ENCODE peak calls at places on chromosome 7, in eight cellular contexts. K is NCI-H1694 treated with DMSO at 0.1 percent for 48 hours; Z is OCI-LY7; E is stimulated activated CD4-positive, alpha-beta T cell treated with anti-CD3 and anti-CD28 coated beads, Interleukin-12 subunit alpha, Interleukin-12 subunit beta, amount 100 ng/mL, for 4 hours; M is H1; X is AG09319; O is thoracic aorta; Y is A549. Q is an unnamed sample.

GRCh38 chr7:46396501-46396900 is 475.4 kb upstream of the IGFBP3 start:
- DNase-seq in K (no peak), Z (no peak), E (no peak), M (no peak), X (no peak), O (no peak), Y (no peak), Q (no peak)

GRCh38 chr7:106448346-106448991 is 163.7 kb upstream of the NAMPT start:
- DNase-seq in K (no peak), Z (no peak), E (no peak), M (no peak), X (no peak), O (no peak), Y (no peak), Q (no peak)

GRCh38 chr7:72016574-72016973 is 395.6 kb downstream of the CALN1 start:
- DNase-seq in K (no peak), Z (no peak), E (no peak), M (no peak), X (no peak), O (no peak), Y (no peak), Q (no peak)

GRCh38 chr7:140230517-140230861 is 53.7 kb upstream of the KDM7A start:
- DNase-seq in K (no peak), Z (no peak), E (peak), M (no peak), X (no peak), O (no peak), Y (no peak), Q (peak)

GRCh38 chr7:31850066-31850465 is 163.1 kb downstream of the PPP1R17 start:
- DNase-seq in K (no peak), Z (no peak), E (no peak), M (no peak), X (no peak), O (no peak), Y (no peak), Q (no peak)

GRCh38 chr7:150663802-150664494 is 21.6 kb upstream of the GIMAP2 start:
- DNase-seq in K (no peak), Z (peak), E (no peak), M (no peak), X (no peak), O (no peak), Y (no peak), Q (no peak)

GRCh38 chr7:80699656-80700318 is 61.3 kb downstream of the CD36 start:
- DNase-seq in K (no peak), Z (no peak), E (no peak), M (no peak), X (no peak), O (no peak), Y (no peak), Q (no peak)

GRCh38 chr7:98771519-98772241 is 98.1 kb downstream of the TMEM130 start:
- DNase-seq in K (peak), Z (peak), E (no peak), M (no peak), X (no peak), O (no peak), Y (no peak), Q (no peak)

GRCh38 chr7:134685250-134685649 is 38.6 kb downstream of the BPGM start:
- DNase-seq in K (no peak), Z (no peak), E (no peak), M (no peak), X (no peak), O (no peak), Y (no peak), Q (no peak)

GRCh38 chr7:94374231-94374630 is 20.5 kb upstream of the COL1A2 start:
- DNase-seq in K (no peak), Z (no peak), E (no peak), M (no peak), X (peak), O (peak), Y (no peak), Q (no peak)

GRCh38 chr7:101123703-101124068 is 3.2 kb upstream of the SERPINE1 start:
- DNase-seq in K (no peak), Z (no peak), E (no peak), M (no peak), X (no peak), O (no peak), Y (no peak), Q (no peak)

GRCh38 chr7:711967-712600 is 14.4 kb upstream of the DNAAF5 start:
- DNase-seq in K (no peak), Z (no peak), E (no peak), M (no peak), X (no peak), O (no peak), Y (no peak), Q (no peak)

GRCh38 chr7:25216837-25217236 is 11.4 kb downstream of the NPVF start:
- DNase-seq in K (peak), Z (peak), E (no peak), M (no peak), X (no peak), O (no peak), Y (no peak), Q (no peak)

GRCh38 chr7:20779041-20779440 is 7.6 kb downstream of the SP8 start:
- DNase-seq in K (no peak), Z (no peak), E (no peak), M (no peak), X (no peak), O (no peak), Y (no peak), Q (no peak)

GRCh38 chr7:66883716-66884115 is 37.3 kb upstream of the TMEM248 start:
- DNase-seq in K (no peak), Z (no peak), E (no peak), M (no peak), X (no peak), O (no peak), Y (no peak), Q (no peak)

GRCh38 chr7:150719960-150720891 is 3.8 kb downstream of the GIMAP1 start:
- DNase-seq in K (no peak), Z (no peak), E (no peak), M (no peak), X (no peak), O (no peak), Y (no peak), Q (no peak)